ENCODE peak calls at places on chromosomes 6 and 20, in eight cellular contexts. F, W, V, T, O, H, A and P are unnamed samples.

GRCh38 chr6:128463942-128464341 is 56.5 kb downstream of the PTPRK start:
- DNase-seq in F (no peak), W (no peak), V (no peak), T (no peak), O (no peak), H (no peak), A (no peak), P (peak; percentile 83)

GRCh38 chr6:27468334-27468733 is 4.6 kb downstream of the ZNF184 start:
- DNase-seq in F (no peak), W (no peak), V (no peak), T (no peak), O (no peak), H (no peak), A (no peak), P (no peak)

GRCh38 chr6:25715794-25716193 is 38.7 kb upstream of the SLC17A4 start:
- DNase-seq in F (no peak), W (no peak), V (no peak), T (no peak), O (peak; percentile 47), H (no peak), A (no peak), P (no peak)

GRCh38 chr6:3413612-3414011 is 43.2 kb downstream of the SLC22A23 start:
- DNase-seq in F (no peak), W (no peak), V (no peak), T (no peak), O (no peak), H (no peak), A (no peak), P (no peak)

GRCh38 chr6:144158133-144158532 is 7.8 kb downstream of the STX11 start:
- DNase-seq in F (no peak), W (no peak), V (no peak), T (no peak), O (no peak), H (no peak), A (peak; percentile 38), P (no peak)

GRCh38 chr6:97437087-97437486 is 154.1 kb upstream of the MMS22L start:
- DNase-seq in F (no peak), W (no peak), V (peak; percentile 7), T (no peak), O (peak; percentile 31), H (peak; percentile 19), A (no peak), P (no peak)

GRCh38 chr20:8808180-8808535 is 260.7 kb upstream of the PLCB4 start:
- DNase-seq in F (no peak), W (peak; percentile 54), V (no peak), T (no peak), O (no peak), H (no peak), A (no peak), P (no peak)

GRCh38 chr6:100202417-100203194 is 208.6 kb upstream of the MCHR2 start:
- DNase-seq in F (peak; percentile 29), W (no peak), V (no peak), T (no peak), O (no peak), H (peak; percentile 77), A (no peak), P (no peak)

GRCh38 chr20:13142143-13142542 is 78.9 kb upstream of the ISM1 start:
- DNase-seq in F (no peak), W (no peak), V (no peak), T (no peak), O (peak; percentile 35), H (no peak), A (no peak), P (no peak)

GRCh38 chr20:46583411-46584214 is 33.2 kb upstream of the OCSTAMP start:
- DNase-seq in F (no peak), W (no peak), V (no peak), T (no peak), O (no peak), H (no peak), A (no peak), P (no peak)

DNA sequence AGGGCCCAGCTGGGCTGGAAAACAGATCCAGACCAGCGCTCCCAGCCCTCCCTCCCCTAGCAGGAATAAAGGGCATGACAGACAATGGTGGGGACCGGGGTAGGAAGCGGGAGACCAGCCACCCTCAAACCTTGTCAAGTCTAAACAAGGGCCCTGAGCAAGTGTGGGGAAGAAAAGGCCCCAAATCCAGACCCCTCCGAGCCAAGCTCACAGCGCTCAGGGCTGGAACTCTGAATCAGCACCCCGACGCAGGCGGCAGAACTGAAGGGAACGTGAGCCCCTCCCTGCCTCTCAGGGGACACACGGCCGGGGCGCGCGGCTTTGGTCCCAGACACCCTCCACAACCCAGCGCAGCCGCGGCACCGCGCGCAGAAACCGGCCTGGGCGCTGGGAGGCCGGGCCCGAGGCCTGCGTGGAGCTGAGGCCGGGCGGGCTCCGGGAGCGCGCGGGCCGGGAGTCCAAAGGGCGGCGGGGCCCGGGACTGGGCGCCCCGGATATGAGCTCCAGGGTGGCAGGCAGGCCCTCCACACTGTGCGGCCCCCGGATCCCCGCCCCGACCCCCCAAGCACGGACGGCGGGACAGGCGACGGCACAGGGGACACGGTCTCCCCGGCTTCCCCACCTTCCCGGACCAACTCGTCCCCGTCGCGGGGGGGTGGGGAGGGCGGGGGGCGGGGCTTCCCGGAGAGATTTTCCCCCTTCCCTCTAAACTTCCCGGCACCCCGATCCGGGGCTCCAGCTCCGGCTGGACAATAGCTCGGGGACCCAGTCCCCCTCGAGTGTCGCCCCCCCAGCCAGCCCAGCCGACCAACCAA is 636 bp downstream of the TEAD3 start:
- DNase-seq in F (no peak), W (peak; percentile 54), V (no peak), T (peak; percentile 58), O (peak; percentile 43), H (no peak), A (peak; percentile 61), P (no peak)
- H3K4me3 ChIP-seq in F (peak overlapping the region; percentile 42), W (peak overlapping the region; percentile 90), V (peak overlapping the region; percentile 58), T (peak overlapping the region; percentile 64), O (peak overlapping the region; percentile 94), H (peak overlapping the region; percentile 65), A (peak overlapping the region; percentile 98), P (peak overlapping the region; percentile 78)

GRCh38 chr6:13447949-13448724 is 39.3 kb downstream of the GFOD1 start:
- DNase-seq in F (peak; percentile 55), W (no peak), V (no peak), T (no peak), O (no peak), H (no peak), A (no peak), P (peak; percentile 56)
- TF ChIP-seq POLR2AphosphoS5 in F (no peak), W (peak; percentile 45), V (no peak), T (peak; percentile 39), O (no peak), H (no peak), A (peak; percentile 50), P (no peak)

GRCh38 chr6:52152070-52152423 is 34.1 kb upstream of the IL17A start:
- DNase-seq in F (no peak), W (no peak), V (no peak), T (no peak), O (no peak), H (no peak), A (no peak), P (no peak)

GRCh38 chr6:52154381-52154780 is 31.8 kb upstream of the IL17A start:
- DNase-seq in F (no peak), W (no peak), V (no peak), T (no peak), O (no peak), H (no peak), A (no peak), P (no peak)

GRCh38 chr6:52152692-52153091 is 33.5 kb upstream of the IL17A start:
- DNase-seq in F (no peak), W (no peak), V (no peak), T (no peak), O (no peak), H (no peak), A (no peak), P (no peak)

GRCh38 chr6:52157301-52157930 is 28.8 kb upstream of the IL17A start:
- DNase-seq in F (no peak), W (no peak), V (no peak), T (no peak), O (no peak), H (no peak), A (no peak), P (no peak)

DNA sequence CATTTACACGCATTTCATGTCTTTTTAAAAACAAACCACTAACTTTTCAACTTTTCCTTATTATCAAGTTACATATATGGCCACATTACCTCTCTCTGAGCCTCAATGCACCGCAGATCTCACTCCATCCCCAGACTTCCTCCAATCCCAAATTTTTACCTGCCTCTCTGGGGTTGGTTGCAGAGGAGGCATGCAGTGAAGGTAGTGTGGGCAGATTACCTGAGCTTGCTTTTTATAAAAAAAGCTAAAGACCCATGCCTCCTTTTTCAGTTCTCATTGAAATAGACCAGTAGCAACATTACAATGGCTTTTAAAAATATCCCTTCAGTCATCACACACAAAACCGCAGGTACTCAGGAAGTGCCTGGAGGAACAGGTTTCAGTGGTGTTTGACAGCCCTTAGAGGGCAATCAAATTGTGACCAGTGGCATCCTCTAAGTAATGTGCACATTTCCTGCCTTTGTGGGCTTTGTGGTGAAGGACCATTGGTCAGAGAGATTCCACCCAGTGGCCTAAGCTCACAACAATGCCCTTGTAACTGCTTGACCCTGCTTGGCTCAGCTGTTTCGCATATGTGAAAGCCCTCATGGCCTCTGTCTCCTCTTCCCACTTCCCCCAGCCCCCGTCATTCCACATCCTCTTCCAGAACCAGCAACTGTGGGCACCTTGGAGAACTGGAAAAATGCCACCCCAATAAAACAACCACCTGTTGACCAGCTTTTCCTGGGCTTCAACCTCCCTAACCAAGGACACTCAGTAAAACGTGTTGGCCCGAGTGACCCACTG is 30.2 kb upstream of the IL17A start:
- DNase-seq in F (no peak), W (no peak), V (no peak), T (no peak), O (no peak), H (no peak), A (no peak), P (no peak)
- H3K27ac ChIP-seq in F (no peak overlapping the region), W (no peak overlapping the region), V (no peak overlapping the region), T (no peak overlapping the region), O (no peak overlapping the region), H (no peak overlapping the region), A (no peak overlapping the region), P (no peak overlapping the region)

GRCh38 chr20:38343107-38343797 is 3.0 kb upstream of the LBP start:
- DNase-seq in F (no peak), W (peak; percentile 65), V (no peak), T (peak; percentile 62), O (peak; percentile 84), H (no peak), A (no peak), P (no peak)

GRCh38 chr20:38345643-38346042 is 639 bp upstream of the LBP start:
- DNase-seq in F (no peak), W (no peak), V (no peak), T (no peak), O (peak; percentile 50), H (no peak), A (no peak), P (no peak)

GRCh38 chr20:38343798-38344701 is 2.2 kb upstream of the LBP start:
- DNase-seq in F (no peak), W (no peak), V (no peak), T (no peak), O (no peak), H (no peak), A (no peak), P (no peak)

GRCh38 chr20:38346741-38347140 is 459 bp downstream of the LBP start:
- DNase-seq in F (no peak), W (no peak), V (no peak), T (no peak), O (no peak), H (no peak), A (no peak), P (no peak)

DNA sequence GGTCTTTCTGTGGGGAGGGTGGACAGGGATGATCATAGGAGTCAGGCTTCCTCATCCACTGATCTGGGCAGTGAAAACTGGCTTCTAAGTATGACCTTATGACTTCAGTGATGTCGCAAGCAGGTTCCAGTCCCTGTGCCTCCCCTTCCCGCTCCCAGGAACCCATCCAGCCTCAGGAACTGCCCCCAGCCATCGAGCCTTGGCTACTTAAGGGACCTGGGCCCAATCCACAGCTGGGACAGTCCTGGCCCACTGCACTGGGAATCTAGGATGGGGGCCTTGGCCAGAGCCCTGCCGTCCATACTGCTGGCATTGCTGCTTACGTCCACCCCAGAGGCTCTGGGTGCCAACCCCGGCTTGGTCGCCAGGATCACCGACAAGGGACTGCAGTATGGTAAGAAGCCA is at the start of gene LBP:
- DNase-seq in F (no peak), W (no peak), V (no peak), T (no peak), O (no peak), H (no peak), A (no peak), P (no peak)
- H3K4me3 ChIP-seq in F (no peak within 1 kb of the TSS), W (no peak within 1 kb of the TSS), V (no peak within 1 kb of the TSS), T (no peak within 1 kb of the TSS), O (no peak within 1 kb of the TSS), H (no peak within 1 kb of the TSS), A (no peak within 1 kb of the TSS), P (no peak within 1 kb of the TSS)